ENCODE peak calls at places on chromosomes 7 and 10, in six cellular contexts. O is AG04450; C is lung; V is central memory CD8-positive, alpha-beta T cell; H is NCI-H2081 treated with DMSO at 0.1 percent for 48 hours; F is sciatic nerve. J is an unnamed sample.

GRCh38 chr10:80506189-80506575 is 31.5 kb upstream of the SH2D4B start:
- DNase-seq in O (peak; percentile 15), C (no peak), V (no peak), H (no peak), F (no peak), J (no peak)

GRCh38 chr7:155980841-155981240 is 168.6 kb upstream of the SHH start:
- DNase-seq in O (no peak), C (no peak), V (no peak), H (no peak), F (peak; percentile 30), J (no peak)

GRCh38 chr7:158779061-158779992 is 50.0 kb downstream of the ESYT2 start:
- DNase-seq in O (no peak), C (no peak), V (no peak), H (no peak), F (no peak), J (no peak)

GRCh38 chr10:86413046-86413728 is 46.6 kb upstream of the GRID1 start:
- DNase-seq in O (no peak), C (no peak), V (no peak), H (no peak), F (no peak), J (no peak)

GRCh38 chr10:66931949-66932343 is 6.1 kb downstream of the LRRTM3 start:
- DNase-seq in O (no peak), C (no peak), V (no peak), H (no peak), F (no peak), J (peak; percentile 56)

GRCh38 chr10:129552119-129552518 is 85.1 kb downstream of the MGMT start:
- DNase-seq in O (no peak), C (no peak), V (no peak), H (no peak), F (no peak), J (no peak)

GRCh38 chr10:62860946-62861345 is 44.8 kb upstream of the EGR2 start:
- DNase-seq in O (no peak), C (no peak), V (no peak), H (no peak), F (no peak), J (peak; percentile 57)

GRCh38 chr10:61346946-61347345 is 106.2 kb downstream of the TMEM26 start:
- DNase-seq in O (no peak), C (no peak), V (no peak), H (no peak), F (no peak), J (peak; percentile 15)

GRCh38 chr10:96118604-96119450 is 11.3 kb upstream of the ZNF518A start:
- DNase-seq in O (no peak), C (no peak), V (no peak), H (no peak), F (no peak), J (no peak)

GRCh38 chr7:129845178-129845971 is 107.4 kb downstream of the UBE2H start:
- DNase-seq in O (no peak), C (no peak), V (no peak), H (no peak), F (no peak), J (no peak)

GRCh38 chr10:6133331-6134098 is 44.7 kb downstream of the RBM17 start:
- DNase-seq in O (no peak), C (no peak), V (no peak), H (no peak), F (peak; percentile 51), J (no peak)

GRCh38 chr7:140607441-140607989 is 33.1 kb downstream of the DENND2A start:
- DNase-seq in O (no peak), C (peak; percentile 42), V (no peak), H (no peak), F (peak; percentile 83), J (no peak)

GRCh38 chr7:134562136-134562535 is 13.2 kb downstream of the AKR1B15 start:
- DNase-seq in O (no peak), C (no peak), V (no peak), H (no peak), F (no peak), J (no peak)

GRCh38 chr7:83130191-83130590 is 32.5 kb downstream of the PCLO start:
- DNase-seq in O (no peak), C (no peak), V (no peak), H (no peak), F (no peak), J (no peak)

GRCh38 chr10:128013626-128014025 is 106.7 kb downstream of the PTPRE start:
- DNase-seq in O (no peak), C (no peak), V (no peak), H (no peak), F (no peak), J (no peak)